ENCODE peak calls at places on chromosome 2, in five cellular contexts. T, O, N, Q and S are unnamed samples.

GRCh38 chr2:237492137-237492890 is 5.3 kb downstream of the MLPH start:
- DNase-seq in T (no peak), Q (no peak), O (peak; percentile 18), N (no peak), S (no peak)

GRCh38 chr2:25290811-25291510 is 50.8 kb downstream of the DNMT3A start:
- DNase-seq in Q (no peak), O (no peak), N (no peak), T (no peak), S (no peak)

GRCh38 chr2:241633561-241633960 is 3.4 kb downstream of the THAP4 start:
- DNase-seq in T (no peak), O (no peak), N (no peak), Q (no peak), S (no peak)

GRCh38 chr2:5696741-5697521 is 4.7 kb downstream of the SOX11 start:
- DNase-seq in O (no peak), N (no peak), Q (peak; percentile 80), T (no peak), S (no peak)

GRCh38 chr2:102005989-102006885 is 14.5 kb downstream of the IL1R2 start:
- DNase-seq in T (no peak), Q (peak; percentile 77), O (peak; percentile 63), N (no peak), S (no peak)

GRCh38 chr2:124804014-124804940 is 779.2 kb downstream of the CNTNAP5 start:
- DNase-seq in Q (peak; percentile 50), O (peak; percentile 46), N (no peak), T (no peak), S (no peak)

GRCh38 chr2:240964854-240965295 is 33.5 kb upstream of the SNED1 start:
- DNase-seq in T (no peak), Q (no peak), O (no peak), N (no peak), S (no peak)

GRCh38 chr2:85434677-85435076 is 16.2 kb downstream of the SH2D6 start:
- DNase-seq in Q (no peak), O (no peak), T (no peak), N (no peak), S (no peak)

GRCh38 chr2:241260911-241261310 is 54.6 kb downstream of the HDLBP start:
- DNase-seq in Q (no peak), O (no peak), T (no peak), N (no peak), S (no peak)

GRCh38 chr2:128217671-128218070 is 101.0 kb downstream of the HS6ST1 start:
- DNase-seq in N (no peak), O (peak; percentile 58), T (no peak), Q (no peak), S (no peak)

GRCh38 chr2:86615596-86615995 is 8.1 kb downstream of the RNF103 start:
- DNase-seq in O (no peak), N (no peak), T (no peak), Q (peak; percentile 13), S (no peak)

GRCh38 chr2:96329416-96329815 is 4.3 kb downstream of the ITPRIPL1 start:
- DNase-seq in O (peak; percentile 74), T (no peak), Q (no peak), N (no peak), S (no peak)

GRCh38 chr2:9806656-9807055 is 36.6 kb upstream of the TAF1B start:
- DNase-seq in N (no peak), O (no peak), T (no peak), Q (no peak), S (no peak)

GRCh38 chr2:59249441-59250330 is 1008.6 kb upstream of the FANCL start:
- DNase-seq in N (no peak), T (no peak), Q (peak; percentile 6), O (no peak), S (no peak)
- H3K4me3 ChIP-seq in N (no peak overlapping the region), T (no peak overlapping the region), Q (no peak overlapping the region), O (no peak overlapping the region), S (no peak overlapping the region)

DNA sequence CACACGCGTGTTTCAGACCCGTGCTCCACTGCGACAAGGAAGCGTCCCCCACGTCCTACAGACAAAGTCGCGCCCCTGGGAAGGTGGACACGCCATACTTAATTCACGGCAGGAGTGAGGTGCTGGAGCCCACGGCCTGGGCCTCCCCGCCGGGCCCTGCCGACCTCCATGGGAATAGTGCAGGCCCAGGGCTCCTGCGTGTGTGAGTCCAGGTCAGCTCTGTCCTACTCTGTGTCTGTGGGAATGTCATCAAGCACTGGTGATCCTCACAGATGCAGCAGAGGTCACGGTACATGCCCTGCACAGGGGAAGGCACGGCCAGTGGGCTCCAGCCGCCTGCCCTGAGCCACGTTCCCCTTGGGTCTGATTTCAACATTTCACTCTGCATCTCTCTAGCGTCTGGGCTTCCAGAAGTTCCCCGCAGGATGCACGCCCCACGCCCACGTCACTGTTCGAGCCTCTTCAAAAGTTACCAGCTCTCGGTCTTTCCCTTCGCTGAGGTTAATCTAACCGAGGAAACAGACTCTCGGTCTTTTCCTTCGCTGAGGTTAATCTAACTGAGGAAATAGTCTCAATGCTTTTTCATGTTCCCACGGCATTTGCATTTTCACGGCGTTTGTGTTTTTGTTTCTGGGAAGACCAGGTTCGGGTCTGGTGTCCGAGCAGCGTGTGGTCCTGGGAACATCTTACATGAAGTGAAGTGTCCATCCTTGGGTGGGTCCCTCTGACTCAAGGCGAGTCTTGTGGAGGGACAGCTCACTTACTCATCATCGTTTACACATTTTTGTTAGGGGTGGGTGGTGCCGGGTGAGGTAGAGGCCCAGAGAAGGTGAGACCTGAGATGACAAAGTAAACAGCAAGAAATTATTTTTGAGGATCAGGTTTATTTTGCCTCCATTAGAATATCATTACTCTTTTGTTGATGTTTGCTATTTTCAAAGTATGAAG is 157.3 kb upstream of the ALKAL2 start:
- DNase-seq in Q (no peak), N (peak; percentile 38), O (peak; percentile 32), T (no peak), S (no peak)
- H3K4me3 ChIP-seq in Q (no peak overlapping the region), N (no peak overlapping the region), O (no peak overlapping the region), T (no peak overlapping the region), S (no peak overlapping the region)

GRCh38 chr2:68824831-68825230 is 46.4 kb downstream of the BMP10 start:
- DNase-seq in O (peak; percentile 81), T (no peak), Q (no peak), N (no peak), S (peak; percentile 16)

GRCh38 chr2:68827681-68828080 is 43.5 kb downstream of the BMP10 start:
- DNase-seq in T (no peak), N (no peak), Q (no peak), O (no peak), S (no peak)

GRCh38 chr2:68825891-68826290 is 45.3 kb downstream of the BMP10 start:
- DNase-seq in O (no peak), Q (no peak), T (no peak), N (no peak), S (no peak)

GRCh38 chr2:68819556-68819955 is 51.6 kb downstream of the BMP10 start:
- DNase-seq in N (no peak), T (no peak), O (no peak), Q (no peak), S (no peak)

DNA sequence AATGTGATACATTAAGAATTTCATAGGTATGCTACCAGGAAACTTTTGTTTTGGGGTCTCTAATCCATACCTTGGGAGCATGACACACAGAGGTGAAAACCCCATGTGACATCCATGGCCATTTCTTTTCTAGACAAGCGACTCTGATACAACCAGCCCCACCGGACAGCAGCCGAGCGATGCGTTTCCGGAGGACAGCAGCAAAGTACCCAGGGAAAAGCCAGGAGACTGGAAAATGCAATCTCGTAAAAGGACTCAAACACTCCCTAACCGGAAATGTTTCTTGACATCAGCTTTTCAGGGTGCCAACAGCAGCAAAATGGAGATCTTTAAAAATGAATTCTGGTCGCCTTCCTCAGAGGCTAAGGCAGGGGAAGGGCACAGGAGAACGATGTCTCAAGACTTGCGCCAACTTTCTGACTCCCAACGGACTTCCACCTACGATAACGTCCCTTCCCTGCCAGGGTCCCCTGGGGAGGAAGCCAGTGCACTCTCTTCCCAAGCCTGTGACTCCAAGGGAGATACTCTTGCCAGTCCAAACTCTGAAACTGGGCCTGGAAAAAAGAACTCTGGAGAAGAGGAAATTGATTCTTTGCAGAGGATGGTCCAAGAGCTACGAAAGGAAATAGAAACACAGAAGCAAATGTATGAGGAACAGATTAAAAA is 48.9 kb downstream of the BMP10 start:
- DNase-seq in N (no peak), O (no peak), Q (no peak), T (no peak), S (no peak)
- H3K4me3 ChIP-seq in N (no peak overlapping the region), O (no peak overlapping the region), Q (no peak overlapping the region), T (no peak overlapping the region), S (no peak overlapping the region)

GRCh38 chr2:173202570-173202969 is 126.9 kb downstream of the MAP3K20 start:
- DNase-seq in T (no peak), Q (no peak), N (no peak), O (peak; percentile 18), S (no peak)
- H3K4me3 ChIP-seq in T (no peak overlapping the region), Q (no peak overlapping the region), N (no peak overlapping the region), O (no peak overlapping the region), S (no peak overlapping the region)